ENCODE peak calls at places on chromosomes 11 and 22, in five cellular contexts. P is transverse colon; U is bronchial epithelial cell; S is naive thymus-derived CD8-positive, alpha-beta T cell; V is cardiac muscle cell. N is an unnamed sample.

GRCh38 chr11:69403556-69404215 is 77.8 kb upstream of the LINC01488 start:
- DNase-seq in P (no peak), S (no peak), V (no peak), U (peak), N (no peak)

GRCh38 chr11:82996966-82997606 is 74.6 kb downstream of the RAB30 start:
- DNase-seq in V (no peak), S (no peak), P (peak), U (peak), N (no peak)

GRCh38 chr11:110249066-110249465 is 47.3 kb downstream of the RDX start:
- DNase-seq in S (no peak), V (no peak), U (peak), P (no peak), N (no peak)

GRCh38 chr11:108697872-108698473 is 33.1 kb downstream of the DDX10 start:
- DNase-seq in P (peak), S (peak), V (peak), U (peak), N (peak)

GRCh38 chr11:12508151-12508740 is 130.9 kb downstream of the PARVA start:
- DNase-seq in S (no peak), P (no peak), V (no peak), U (no peak), N (no peak)

GRCh38 chr11:100632970-100633452 is 54.1 kb upstream of the ARHGAP42 start:
- DNase-seq in S (no peak), P (peak), V (peak), U (peak), N (no peak)

GRCh38 chr22:27063381-27063780 is 406.0 kb downstream of the MIAT start:
- DNase-seq in S (no peak), P (no peak), V (no peak), U (no peak), N (peak)

GRCh38 chr11:78698612-78699011 is 123.9 kb upstream of the NARS2 start:
- DNase-seq in U (peak), S (no peak), P (no peak), V (no peak), N (no peak)

GRCh38 chr11:73570415-73571114 is 27.3 kb downstream of the FAM168A start:
- DNase-seq in S (no peak), V (no peak), P (no peak), U (peak), N (no peak)

GRCh38 chr11:65644837-65645236 is 6.9 kb downstream of the SIPA1 start:
- DNase-seq in P (no peak), V (no peak), S (no peak), U (no peak), N (no peak)